ENCODE peak calls at places on chromosome 7, in seven cellular contexts. One of them, this sample, is unnamed.

GRCh38 chr7:25075459-25075858 is 49.6 kb downstream of the CYCS start:
- DNase-seq in CD4-positive, alpha-beta memory T cell: no peak
- DNase-seq in fibroblast of lung: no peak
- DNase-seq in CD8-positive, alpha-beta T cell: no peak
- DNase-seq in PC-9: no peak
- DNase-seq in GM23248: no peak
- DNase-seq in heart left ventricle: no peak
- DNase-seq in this sample: no peak

GRCh38 chr7:96004598-96004997 is 232.2 kb downstream of the DYNC1I1 start:
- DNase-seq in CD4-positive, alpha-beta memory T cell: no peak
- DNase-seq in fibroblast of lung: peak
- DNase-seq in GM23248: peak
- DNase-seq in CD8-positive, alpha-beta T cell: no peak
- DNase-seq in PC-9: no peak
- DNase-seq in heart left ventricle: no peak
- DNase-seq in this sample: no peak

GRCh38 chr7:135748770-135749169 is at the start of gene FAM180A:
- DNase-seq in heart left ventricle: peak
- DNase-seq in fibroblast of lung: peak
- DNase-seq in CD8-positive, alpha-beta T cell: no peak
- DNase-seq in PC-9: no peak
- DNase-seq in CD4-positive, alpha-beta memory T cell: no peak
- DNase-seq in GM23248: peak
- DNase-seq in this sample: no peak

GRCh38 chr7:39754326-39755120 is 131.2 kb downstream of the RALA start:
- DNase-seq in PC-9: no peak
- DNase-seq in fibroblast of lung: peak
- DNase-seq in heart left ventricle: no peak
- DNase-seq in GM23248: peak
- DNase-seq in CD4-positive, alpha-beta memory T cell: no peak
- DNase-seq in CD8-positive, alpha-beta T cell: no peak
- DNase-seq in this sample: no peak

GRCh38 chr7:169165-169853 is 23.1 kb upstream of the FAM20C start:
- DNase-seq in PC-9: no peak
- DNase-seq in CD4-positive, alpha-beta memory T cell: no peak
- DNase-seq in CD8-positive, alpha-beta T cell: no peak
- DNase-seq in GM23248: no peak
- DNase-seq in heart left ventricle: peak
- DNase-seq in fibroblast of lung: no peak
- DNase-seq in this sample: no peak

GRCh38 chr7:47622946-47623640 is 41.2 kb upstream of the TNS3 start:
- DNase-seq in CD4-positive, alpha-beta memory T cell: no peak
- DNase-seq in heart left ventricle: peak
- DNase-seq in PC-9: no peak
- DNase-seq in fibroblast of lung: peak
- DNase-seq in GM23248: peak
- DNase-seq in CD8-positive, alpha-beta T cell: no peak
- DNase-seq in this sample: no peak

GRCh38 chr7:137878333-137878961 is 31.7 kb upstream of the DGKI start:
- DNase-seq in GM23248: peak
- DNase-seq in fibroblast of lung: peak
- DNase-seq in heart left ventricle: peak
- DNase-seq in CD4-positive, alpha-beta memory T cell: no peak
- DNase-seq in PC-9: no peak
- DNase-seq in CD8-positive, alpha-beta T cell: no peak
- DNase-seq in this sample: peak

GRCh38 chr7:132225216-132226030 is 350.8 kb downstream of the PLXNA4 start:
- DNase-seq in CD8-positive, alpha-beta T cell: no peak
- DNase-seq in fibroblast of lung: no peak
- DNase-seq in GM23248: no peak
- DNase-seq in heart left ventricle: no peak
- DNase-seq in PC-9: no peak
- DNase-seq in CD4-positive, alpha-beta memory T cell: no peak
- DNase-seq in this sample: no peak

GRCh38 chr7:26865094-26865388 is 651 bp upstream of the SKAP2 start:
- DNase-seq in heart left ventricle: peak
- DNase-seq in CD8-positive, alpha-beta T cell: no peak
- DNase-seq in GM23248: peak
- DNase-seq in PC-9: no peak
- DNase-seq in fibroblast of lung: no peak
- DNase-seq in CD4-positive, alpha-beta memory T cell: no peak
- DNase-seq in this sample: no peak

GRCh38 chr7:6486438-6487183 is 38.9 kb upstream of the DAGLB start:
- DNase-seq in fibroblast of lung: no peak
- DNase-seq in CD4-positive, alpha-beta memory T cell: no peak
- DNase-seq in GM23248: no peak
- DNase-seq in CD8-positive, alpha-beta T cell: no peak
- DNase-seq in heart left ventricle: no peak
- DNase-seq in PC-9: no peak
- DNase-seq in this sample: no peak

GRCh38 chr7:85030893-85031292 is 156.0 kb downstream of the SEMA3D start:
- DNase-seq in GM23248: peak
- DNase-seq in fibroblast of lung: peak
- DNase-seq in heart left ventricle: no peak
- DNase-seq in CD8-positive, alpha-beta T cell: no peak
- DNase-seq in PC-9: no peak
- DNase-seq in CD4-positive, alpha-beta memory T cell: no peak
- DNase-seq in this sample: no peak

GRCh38 chr7:117791877-117792780 is 81.1 kb downstream of the CTTNBP2 start:
- DNase-seq in heart left ventricle: no peak
- DNase-seq in fibroblast of lung: no peak
- DNase-seq in GM23248: no peak
- DNase-seq in CD4-positive, alpha-beta memory T cell: no peak
- DNase-seq in CD8-positive, alpha-beta T cell: no peak
- DNase-seq in PC-9: no peak
- DNase-seq in this sample: no peak

GRCh38 chr7:44293561-44294324 is 31.7 kb downstream of the CAMK2B start:
- DNase-seq in PC-9: no peak
- DNase-seq in GM23248: no peak
- DNase-seq in fibroblast of lung: no peak
- DNase-seq in CD8-positive, alpha-beta T cell: peak
- DNase-seq in heart left ventricle: peak
- DNase-seq in CD4-positive, alpha-beta memory T cell: no peak
- DNase-seq in this sample: no peak

GRCh38 chr7:99953649-99954048 is 22.2 kb downstream of the AZGP1 start:
- DNase-seq in PC-9: peak
- DNase-seq in fibroblast of lung: peak
- DNase-seq in CD8-positive, alpha-beta T cell: no peak
- DNase-seq in CD4-positive, alpha-beta memory T cell: no peak
- DNase-seq in GM23248: peak
- DNase-seq in heart left ventricle: no peak
- DNase-seq in this sample: no peak

DNA sequence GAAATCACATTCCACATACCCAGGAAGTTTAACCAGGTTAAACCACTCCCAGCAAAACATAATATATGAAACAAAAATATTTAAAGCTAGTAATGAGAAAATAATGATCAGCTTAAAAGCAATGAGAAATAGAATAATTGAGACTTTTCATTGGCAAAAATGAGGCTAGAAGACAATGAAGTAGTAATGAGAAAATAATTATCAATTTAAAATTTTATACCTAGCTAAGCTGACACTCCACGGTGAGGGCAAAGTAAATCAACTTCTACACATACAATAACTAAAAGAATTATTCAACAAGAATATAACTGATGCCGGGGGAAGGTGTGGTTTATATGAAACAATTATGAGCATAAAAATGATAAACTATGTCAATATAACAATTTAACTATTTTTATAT is 82.2 kb upstream of the TES start:
- DNase-seq in PC-9: no peak
- DNase-seq in heart left ventricle: no peak
- DNase-seq in CD8-positive, alpha-beta T cell: no peak
- DNase-seq in CD4-positive, alpha-beta memory T cell: no peak
- DNase-seq in fibroblast of lung: no peak
- DNase-seq in GM23248: no peak
- DNase-seq in this sample: no peak
- H3K27ac ChIP-seq in PC-9: no peak
- H3K27ac ChIP-seq in heart left ventricle: no peak
- H3K27ac ChIP-seq in CD8-positive, alpha-beta T cell: no peak
- H3K27ac ChIP-seq in CD4-positive, alpha-beta memory T cell: no peak
- H3K27ac ChIP-seq in fibroblast of lung: no peak
- H3K27ac ChIP-seq in GM23248: no peak
- H3K27ac ChIP-seq in this sample: no peak

GRCh38 chr7:65974876-65975275 is 7.1 kb downstream of the GUSB start:
- DNase-seq in CD4-positive, alpha-beta memory T cell: no peak
- DNase-seq in PC-9: no peak
- DNase-seq in GM23248: no peak
- DNase-seq in heart left ventricle: no peak
- DNase-seq in fibroblast of lung: no peak
- DNase-seq in CD8-positive, alpha-beta T cell: no peak
- DNase-seq in this sample: no peak
- H3K27ac ChIP-seq in CD4-positive, alpha-beta memory T cell: no peak
- H3K27ac ChIP-seq in PC-9: no peak
- H3K27ac ChIP-seq in GM23248: no peak
- H3K27ac ChIP-seq in heart left ventricle: no peak
- H3K27ac ChIP-seq in fibroblast of lung: no peak
- H3K27ac ChIP-seq in CD8-positive, alpha-beta T cell: no peak
- H3K27ac ChIP-seq in this sample: no peak

GRCh38 chr7:108245523-108246226 is 115.5 kb upstream of the LAMB4 start:
- DNase-seq in fibroblast of lung: no peak
- DNase-seq in CD8-positive, alpha-beta T cell: no peak
- DNase-seq in PC-9: no peak
- DNase-seq in CD4-positive, alpha-beta memory T cell: no peak
- DNase-seq in heart left ventricle: no peak
- DNase-seq in GM23248: no peak
- DNase-seq in this sample: no peak
- H3K27ac ChIP-seq in fibroblast of lung: peak
- H3K27ac ChIP-seq in CD8-positive, alpha-beta T cell: no peak
- H3K27ac ChIP-seq in PC-9: peak
- H3K27ac ChIP-seq in CD4-positive, alpha-beta memory T cell: no peak
- H3K27ac ChIP-seq in heart left ventricle: no peak
- H3K27ac ChIP-seq in GM23248: peak
- H3K27ac ChIP-seq in this sample: no peak

DNA sequence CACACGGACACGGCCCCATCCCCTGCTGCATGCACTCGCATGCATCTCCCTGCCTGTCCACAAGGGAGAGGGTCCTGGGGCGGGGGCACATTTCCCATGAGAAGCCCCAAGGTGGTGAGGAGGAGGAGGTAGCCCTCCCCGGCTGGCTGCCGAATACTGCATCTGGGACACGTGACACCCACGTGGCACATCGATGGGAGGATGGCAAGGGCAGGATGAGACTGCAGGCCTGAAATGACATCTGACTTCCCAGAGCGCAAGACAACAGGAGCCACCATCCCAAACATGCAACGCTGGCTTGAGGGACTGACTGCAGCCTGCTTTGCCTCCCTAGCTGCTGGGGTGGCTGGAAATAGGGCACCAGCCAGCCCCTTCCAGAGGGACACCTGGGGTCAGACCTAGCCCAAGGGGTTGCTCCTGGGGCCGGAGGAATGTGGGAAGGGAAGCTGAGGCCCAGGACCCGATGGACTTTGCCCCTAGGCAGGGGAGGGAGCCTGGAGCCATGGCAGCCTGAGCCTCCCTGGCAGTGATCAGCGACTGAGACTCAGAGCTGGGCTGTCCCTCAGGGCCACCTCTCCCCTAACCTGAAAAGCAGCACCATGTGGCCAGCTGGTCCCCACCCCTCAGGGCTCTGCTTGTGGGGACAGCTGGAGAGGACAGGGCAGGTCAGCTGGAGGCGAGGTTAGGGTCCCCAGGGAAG is 16.1 kb downstream of the BUD23 start:
- DNase-seq in fibroblast of lung: no peak
- DNase-seq in CD8-positive, alpha-beta T cell: no peak
- DNase-seq in heart left ventricle: no peak
- DNase-seq in GM23248: no peak
- DNase-seq in CD4-positive, alpha-beta memory T cell: no peak
- DNase-seq in PC-9: no peak
- DNase-seq in this sample: no peak
- H3K27ac ChIP-seq in fibroblast of lung: no peak
- H3K27ac ChIP-seq in CD8-positive, alpha-beta T cell: no peak
- H3K27ac ChIP-seq in heart left ventricle: no peak
- H3K27ac ChIP-seq in GM23248: no peak
- H3K27ac ChIP-seq in CD4-positive, alpha-beta memory T cell: no peak
- H3K27ac ChIP-seq in PC-9: no peak
- H3K27ac ChIP-seq in this sample: no peak

GRCh38 chr7:94909023-94909466 is 1.7 kb downstream of the PPP1R9A start:
- DNase-seq in CD4-positive, alpha-beta memory T cell: no peak
- DNase-seq in GM23248: no peak
- DNase-seq in PC-9: no peak
- DNase-seq in fibroblast of lung: no peak
- DNase-seq in CD8-positive, alpha-beta T cell: no peak
- DNase-seq in heart left ventricle: no peak
- DNase-seq in this sample: no peak

GRCh38 chr7:94907420-94908203 is at the start of gene PPP1R9A:
- DNase-seq in fibroblast of lung: peak
- DNase-seq in CD8-positive, alpha-beta T cell: no peak
- DNase-seq in GM23248: peak
- DNase-seq in heart left ventricle: peak
- DNase-seq in PC-9: peak
- DNase-seq in CD4-positive, alpha-beta memory T cell: no peak
- DNase-seq in this sample: no peak

GRCh38 chr7:94906035-94906796 is 1.2 kb upstream of the PPP1R9A start:
- DNase-seq in fibroblast of lung: no peak
- DNase-seq in CD8-positive, alpha-beta T cell: no peak
- DNase-seq in GM23248: no peak
- DNase-seq in CD4-positive, alpha-beta memory T cell: no peak
- DNase-seq in heart left ventricle: no peak
- DNase-seq in PC-9: no peak
- DNase-seq in this sample: no peak

GRCh38 chr7:94908204-94909022 is 1.0 kb downstream of the PPP1R9A start:
- DNase-seq in heart left ventricle: peak
- DNase-seq in CD4-positive, alpha-beta memory T cell: no peak
- DNase-seq in CD8-positive, alpha-beta T cell: no peak
- DNase-seq in PC-9: peak
- DNase-seq in fibroblast of lung: peak
- DNase-seq in GM23248: peak
- DNase-seq in this sample: no peak

DNA sequence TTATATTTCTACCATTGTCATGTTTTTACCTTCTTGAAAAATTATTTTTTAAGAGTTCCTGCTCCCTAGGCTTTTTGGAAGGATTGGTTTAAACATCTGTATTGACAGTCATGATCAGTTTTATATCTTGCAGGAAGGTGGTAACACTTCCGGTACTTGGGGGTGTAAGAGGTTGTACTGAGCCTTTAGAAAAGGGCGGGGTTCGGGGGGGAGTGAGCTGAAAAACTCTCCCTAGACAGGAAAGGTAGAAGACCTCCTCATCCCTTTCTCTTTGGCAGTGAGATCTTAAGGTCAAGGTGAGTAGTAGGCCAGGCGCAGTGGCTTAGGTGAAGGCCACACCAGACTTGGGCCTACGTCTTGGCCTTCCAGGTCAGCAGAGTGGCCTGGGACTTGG is 371 bp upstream of the PPP1R9A start:
- DNase-seq in PC-9: no peak
- DNase-seq in heart left ventricle: no peak
- DNase-seq in CD4-positive, alpha-beta memory T cell: no peak
- DNase-seq in fibroblast of lung: no peak
- DNase-seq in CD8-positive, alpha-beta T cell: no peak
- DNase-seq in GM23248: no peak
- DNase-seq in this sample: no peak
- H3K27ac ChIP-seq in PC-9: no peak
- H3K27ac ChIP-seq in heart left ventricle: peak
- H3K27ac ChIP-seq in CD4-positive, alpha-beta memory T cell: no peak
- H3K27ac ChIP-seq in fibroblast of lung: no peak
- H3K27ac ChIP-seq in CD8-positive, alpha-beta T cell: no peak
- H3K27ac ChIP-seq in GM23248: no peak
- H3K27ac ChIP-seq in this sample: no peak

GRCh38 chr7:133436014-133436428 is 183.1 kb downstream of the EXOC4 start:
- DNase-seq in heart left ventricle: no peak
- DNase-seq in CD8-positive, alpha-beta T cell: no peak
- DNase-seq in GM23248: peak
- DNase-seq in fibroblast of lung: peak
- DNase-seq in CD4-positive, alpha-beta memory T cell: no peak
- DNase-seq in PC-9: no peak
- DNase-seq in this sample: no peak
- H3K27ac ChIP-seq in heart left ventricle: no peak
- H3K27ac ChIP-seq in CD8-positive, alpha-beta T cell: no peak
- H3K27ac ChIP-seq in GM23248: peak
- H3K27ac ChIP-seq in fibroblast of lung: no peak
- H3K27ac ChIP-seq in CD4-positive, alpha-beta memory T cell: no peak
- H3K27ac ChIP-seq in PC-9: no peak
- H3K27ac ChIP-seq in this sample: no peak

This sample was measured in vagina.